ENCODE peak calls at places on chromosome 18, in six cellular contexts. I is GM13977, E is prostate gland, J is chondrocyte, G is Peyer's patch, V is progenitor cell of endocrine pancreas. R is an unnamed sample.

GRCh38 chr18:55440988-55441387 is 147.0 kb downstream of the TCF4 start:
- DNase-seq in I (no peak), E (no peak), J (no peak), G (no peak), V (no peak), R (no peak)

GRCh38 chr18:45780568-45780967 is 44.9 kb upstream of the SIGLEC15 start:
- DNase-seq in I (no peak), E (no peak), J (no peak), G (no peak), V (no peak), R (no peak)

GRCh38 chr18:36509646-36510197 is 212.2 kb downstream of the FHOD3 start:
- DNase-seq in I (no peak), E (no peak), J (no peak), G (no peak), V (no peak), R (no peak)

GRCh38 chr18:25140962-25141308 is 211.0 kb downstream of the ZNF521 start:
- DNase-seq in I (no peak), E (no peak), J (no peak), G (no peak), V (no peak), R (no peak)

GRCh38 chr18:31399336-31400032 is 22.9 kb downstream of the DSG4 start:
- DNase-seq in I (no peak), E (no peak), J (no peak), G (peak; percentile 51), V (no peak), R (no peak)

GRCh38 chr18:41320090-41320489 is 634.9 kb upstream of the PIK3C3 start:
- DNase-seq in I (no peak), E (peak; percentile 15), J (no peak), G (no peak), V (no peak), R (no peak)

GRCh38 chr18:46097378-46097852 is 681 bp downstream of the ATP5F1A start:
- DNase-seq in I (peak; percentile 21), E (no peak), J (no peak), G (no peak), V (no peak), R (no peak)

GRCh38 chr18:78720456-78721250 is 259.0 kb upstream of the SALL3 start:
- DNase-seq in I (no peak), E (no peak), J (peak; percentile 82), G (no peak), V (no peak), R (no peak)

GRCh38 chr18:44130365-44130942 is 550.2 kb upstream of the SETBP1 start:
- DNase-seq in I (peak; percentile 45), E (peak; percentile 9), J (no peak), G (peak; percentile 48), V (peak; percentile 23), R (no peak)

GRCh38 chr18:51191139-51191717 is 6.3 kb downstream of the MEX3C start:
- DNase-seq in I (no peak), E (no peak), J (no peak), G (no peak), V (no peak), R (no peak)

GRCh38 chr18:67402543-67402942 is 114.0 kb downstream of the DSEL start:
- DNase-seq in I (no peak), E (no peak), J (no peak), G (no peak), V (no peak), R (no peak)

GRCh38 chr18:11320981-11321380 is 171.6 kb upstream of the PIEZO2 start:
- DNase-seq in I (no peak), E (no peak), J (no peak), G (no peak), V (no peak), R (no peak)

GRCh38 chr18:21408681-21409080 is 166.6 kb downstream of the GREB1L start:
- DNase-seq in I (no peak), E (no peak), J (no peak), G (no peak), V (no peak), R (no peak)

GRCh38 chr18:50594931-50595330 is 35.0 kb downstream of the MAPK4 start:
- DNase-seq in I (no peak), E (no peak), J (no peak), G (no peak), V (no peak), R (no peak)

GRCh38 chr18:54210463-54210862 is 14.0 kb downstream of the MBD2 start:
- DNase-seq in I (peak; percentile 36), E (no peak), J (no peak), G (no peak), V (no peak), R (no peak)

GRCh38 chr18:47780011-47780725 is 150.3 kb downstream of the SMAD2 start:
- DNase-seq in I (no peak), E (no peak), J (no peak), G (no peak), V (no peak), R (no peak)

GRCh38 chr18:9474983-9475642 is at the start of gene RALBP1:
- DNase-seq in I (peak; percentile 97), E (peak; percentile 99), J (peak; percentile 100), G (peak; percentile 100), V (peak; percentile 99), R (peak; percentile 100)
- TF ChIP-seq CTCF in I (peak; percentile 54), E (peak; percentile 30), J (peak; percentile 72), G (no peak), V (no peak), R (no peak)

GRCh38 chr18:61955644-61956043 is 62.8 kb upstream of the RNF152 start:
- DNase-seq in I (no peak), E (no peak), J (no peak), G (no peak), V (no peak), R (no peak)

GRCh38 chr18:61953161-61953560 is 60.4 kb upstream of the RNF152 start:
- DNase-seq in I (no peak), E (no peak), J (no peak), G (no peak), V (no peak), R (no peak)

GRCh38 chr18:61953641-61954040 is 60.8 kb upstream of the RNF152 start:
- DNase-seq in I (no peak), E (no peak), J (no peak), G (no peak), V (no peak), R (no peak)

GRCh38 chr18:61954347-61954746 is 61.5 kb upstream of the RNF152 start:
- DNase-seq in I (no peak), E (no peak), J (no peak), G (no peak), V (no peak), R (no peak)

GRCh38 chr18:61957801-61958516 is 65.2 kb upstream of the RNF152 start:
- DNase-seq in I (no peak), E (no peak), J (no peak), G (no peak), V (no peak), R (no peak)
- TF ChIP-seq CTCF in I (no peak), E (no peak), J (peak; percentile 40), G (no peak), V (no peak), R (no peak)

GRCh38 chr18:58400337-58400885 is 228.5 kb downstream of the ALPK2 start:
- DNase-seq in I (no peak), E (no peak), J (no peak), G (no peak), V (no peak), R (no peak)

GRCh38 chr18:58401191-58401590 is 227.7 kb downstream of the ALPK2 start:
- DNase-seq in I (no peak), E (no peak), J (no peak), G (no peak), V (no peak), R (no peak)

GRCh38 chr18:58397385-58398132 is 231.3 kb downstream of the ALPK2 start:
- DNase-seq in I (no peak), E (no peak), J (no peak), G (no peak), V (no peak), R (no peak)

GRCh38 chr18:58396966-58397365 is 231.9 kb downstream of the ALPK2 start:
- DNase-seq in I (no peak), E (no peak), J (no peak), G (no peak), V (no peak), R (no peak)

DNA sequence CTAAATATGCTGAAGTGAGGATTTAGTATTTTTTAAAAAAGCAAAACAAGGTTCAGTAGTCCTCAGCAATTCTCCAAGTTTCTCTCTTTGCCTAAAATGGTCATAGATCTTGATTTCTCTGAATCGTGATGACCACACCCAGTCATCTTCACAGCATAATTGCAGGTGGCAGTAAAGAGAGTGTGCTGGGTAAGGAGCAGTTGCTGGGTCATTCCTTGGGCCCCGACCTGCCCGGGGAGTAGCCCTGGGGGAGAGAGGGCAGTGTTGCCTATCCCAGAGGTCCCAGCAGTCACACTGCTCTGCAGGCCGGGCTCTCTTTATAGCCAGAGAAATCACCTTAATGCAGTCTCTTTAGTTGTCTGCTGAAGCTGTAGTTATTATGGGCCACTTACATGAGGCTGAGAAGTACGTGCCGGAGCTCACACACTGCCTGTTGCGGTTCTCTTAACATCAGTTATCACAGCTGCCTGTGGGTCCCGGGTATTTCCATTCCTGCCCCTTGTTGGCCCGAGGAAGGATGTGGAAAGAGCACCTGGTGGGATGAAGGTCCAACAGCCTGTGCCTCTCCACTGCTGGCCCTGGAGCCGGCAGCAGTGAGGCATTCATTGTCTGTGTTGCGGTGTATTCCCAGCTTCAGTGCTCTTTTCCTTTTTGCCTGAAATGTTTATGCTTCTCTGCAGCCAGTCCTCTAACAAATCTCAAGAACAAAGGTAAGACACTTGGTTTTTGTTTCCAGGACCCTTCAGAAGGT is 230.1 kb downstream of the ALPK2 start:
- DNase-seq in I (no peak), E (no peak), J (no peak), G (no peak), V (no peak), R (no peak)
- TF ChIP-seq CTCF in I (no peak), E (no peak), J (no peak), G (no peak), V (no peak), R (no peak)

DNA sequence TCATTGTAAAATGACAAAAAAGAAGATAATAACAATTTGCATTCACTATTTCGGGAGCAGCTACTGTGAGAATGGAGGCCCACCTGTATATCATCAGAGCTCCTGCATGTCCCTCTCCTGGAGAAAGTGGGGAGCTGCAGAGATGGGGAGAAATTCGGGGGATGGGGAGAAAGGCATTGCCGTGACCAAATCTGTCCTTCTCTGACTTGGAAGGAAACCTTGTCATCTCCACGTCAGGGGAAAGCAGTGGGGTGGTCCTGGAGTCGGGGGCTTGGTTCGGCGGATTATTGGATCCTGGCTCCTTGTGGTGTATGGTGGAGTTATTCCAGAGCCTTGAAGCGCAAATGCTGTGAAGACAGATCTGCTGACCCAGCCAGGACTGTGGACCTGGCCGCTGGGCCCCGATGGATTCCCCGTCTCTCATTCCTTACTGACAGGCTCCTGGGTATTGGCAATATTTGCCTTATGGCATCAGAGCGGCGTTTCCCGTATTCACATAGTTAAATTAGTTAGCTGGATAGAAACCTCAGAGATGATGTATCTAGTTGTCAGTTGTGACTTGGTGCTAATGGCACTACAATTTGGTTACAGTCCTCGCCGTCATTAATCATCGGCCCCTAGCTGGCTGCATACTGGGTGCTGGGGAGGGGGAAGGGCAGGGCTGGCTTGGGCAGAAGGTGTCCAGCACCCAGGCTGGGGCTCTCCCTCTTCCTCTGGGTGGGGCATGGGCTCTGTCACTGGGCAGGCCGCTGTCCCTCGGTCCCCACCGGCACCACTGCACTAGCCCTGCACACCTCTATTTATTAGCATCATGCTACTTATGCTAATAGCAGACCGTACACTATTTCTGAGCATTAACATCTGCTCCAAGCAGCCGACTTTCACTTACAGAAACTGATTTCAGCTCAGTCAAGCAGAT is 31.7 kb downstream of the CELF4 start:
- DNase-seq in I (no peak), E (no peak), J (no peak), G (no peak), V (no peak), R (no peak)
- TF ChIP-seq CTCF in I (no peak), E (no peak), J (peak; percentile 38), G (no peak), V (peak; percentile 44), R (no peak)

GRCh38 chr18:76495435-76496199 is 575 bp upstream of the ZNF516 start:
- DNase-seq in I (peak; percentile 46), E (no peak), J (no peak), G (peak; percentile 62), V (peak; percentile 37), R (no peak)
- TF ChIP-seq CTCF in I (no peak), E (no peak), J (no peak), G (no peak), V (peak; percentile 24), R (no peak)